ENCODE peak calls at places on chromosomes 4 and X, in eight cellular contexts. V is tibial artery; W is stimulated activated CD4-positive, alpha-beta T cell treated with anti-CD3 and anti-CD28 coated beads, Interleukin-12 subunit alpha, Interleukin-12 subunit beta, amount 100 ng/mL, for 48 hours; G is GDM1; H is WERI-Rb-1; B is esophagus squamous epithelium; Y is HCT116; P is mesothelial cell of epicardium. O is an unnamed sample.
A peak's percentile ranks its signal among the peaks of the same experiment; 100 is the strongest.

GRCh38 chr4:71609651-71610050 is 174.2 kb downstream of the GC start:
- DNase-seq in V (no peak), W (no peak), G (no peak), H (no peak), B (no peak), Y (no peak), P (no peak), O (no peak)

GRCh38 chr4:7823416-7823824 is 116.2 kb downstream of the AFAP1 start:
- DNase-seq in V (peak; percentile 88), W (no peak), G (no peak), H (peak; percentile 90), B (no peak), Y (no peak), P (no peak), O (peak; percentile 52)

GRCh38 chrX:13101439-13102139 is 57.2 kb upstream of the FAM9C start:
- DNase-seq in V (peak; percentile 87), W (no peak), G (no peak), H (no peak), B (no peak), Y (peak; percentile 73), P (no peak), O (peak; percentile 82)

GRCh38 chr4:56760194-56760593 is 61.3 kb downstream of the SPINK2 start:
- DNase-seq in V (no peak), W (no peak), G (no peak), H (no peak), B (no peak), Y (no peak), P (no peak), O (no peak)

GRCh38 chr4:119300388-119301131 is 21.4 kb downstream of the FABP2 start:
- DNase-seq in V (peak; percentile 97), W (peak; percentile 86), G (no peak), H (peak; percentile 95), B (no peak), Y (peak; percentile 91), P (peak; percentile 92), O (peak; percentile 97)

GRCh38 chrX:30301977-30302376 is 7.2 kb downstream of the NR0B1 start:
- DNase-seq in V (no peak), W (no peak), G (no peak), H (no peak), B (no peak), Y (no peak), P (no peak), O (no peak)

GRCh38 chr4:141255016-141255415 is 34.3 kb downstream of the ZNF330 start:
- DNase-seq in V (no peak), W (no peak), G (no peak), H (no peak), B (no peak), Y (no peak), P (no peak), O (no peak)

GRCh38 chr4:76955187-76955586 is 5.6 kb downstream of the SEPTIN11 start:
- DNase-seq in V (no peak), W (no peak), G (no peak), H (no peak), B (no peak), Y (no peak), P (no peak), O (no peak)